ENCODE peak calls at places on chromosomes 12 and 14, in six cellular contexts. C is mucosa of gallbladder; U is foreskin fibroblast; P is stimulated activated CD8-positive, alpha-beta memory T cell treated with anti-CD3 and anti-CD28 coated beads, Interleukin-4, amount 100 ng/mL, for 24 hours; M is mesendoderm; Q is mesenchymal stem cell. A is an unnamed sample.

GRCh38 chr12:109157986-109158385 is 41.6 kb downstream of the ACACB start:
- DNase-seq in C (peak; percentile 19), U (no peak), P (no peak), M (no peak), Q (no peak), A (no peak)

GRCh38 chr12:3020399-3020798 is 56.8 kb upstream of the TSPAN9 start:
- DNase-seq in C (no peak), U (no peak), P (no peak), M (no peak), Q (no peak), A (no peak)

GRCh38 chr12:89173096-89173495 is 179.2 kb downstream of the DUSP6 start:
- DNase-seq in C (no peak), U (no peak), P (no peak), M (no peak), Q (no peak), A (no peak)

GRCh38 chr12:105986779-105987686 is 151.7 kb downstream of the NUAK1 start:
- DNase-seq in C (no peak), U (peak; percentile 36), P (no peak), M (peak; percentile 46), Q (peak; percentile 92), A (no peak)

GRCh38 chr14:61614693-61615092 is 80.6 kb upstream of the HIF1A start:
- DNase-seq in C (no peak), U (no peak), P (no peak), M (no peak), Q (no peak), A (no peak)

GRCh38 chr14:78088941-78089340 is 81.2 kb upstream of the NRXN3 start:
- DNase-seq in C (no peak), U (no peak), P (no peak), M (peak; percentile 40), Q (no peak), A (no peak)

GRCh38 chr14:93103392-93104080 is 12.2 kb downstream of the ITPK1 start:
- DNase-seq in C (peak; percentile 42), U (no peak), P (peak; percentile 40), M (no peak), Q (peak; percentile 15), A (no peak)

GRCh38 chr12:104596128-104596799 is 139.5 kb downstream of the CHST11 start:
- DNase-seq in C (peak; percentile 37), U (peak; percentile 95), P (no peak), M (no peak), Q (peak; percentile 95), A (no peak)

GRCh38 chr12:51907083-51907863 is at the start of gene ACVRL1:
- DNase-seq in C (no peak), U (no peak), P (no peak), M (no peak), Q (no peak), A (no peak)

GRCh38 chr12:54956818-54957641 is 27.5 kb downstream of the TESPA1 start:
- DNase-seq in C (no peak), U (no peak), P (no peak), M (peak; percentile 14), Q (no peak), A (no peak)

GRCh38 chr14:101875726-101876268 is 88.6 kb upstream of the DYNC1H1 start:
- DNase-seq in C (no peak), U (peak; percentile 7), P (no peak), M (no peak), Q (peak; percentile 9), A (no peak)

GRCh38 chr12:70983692-70984091 is 63.2 kb upstream of the PTPRR start:
- DNase-seq in C (no peak), U (no peak), P (no peak), M (peak; percentile 69), Q (peak; percentile 24), A (no peak)

GRCh38 chr14:30443368-30444007 is 115.5 kb upstream of the G2E3 start:
- DNase-seq in C (no peak), U (peak; percentile 10), P (no peak), M (peak; percentile 58), Q (peak; percentile 23), A (peak; percentile 48)

A was measured in LNCaP clone FGC.